ENCODE peak calls at places on chromosomes 2 and 18, in ten cellular contexts. V is BJ; D is IMR-90; R is Karpas-422; L is NB4; M is Peyer's patch; G is CD4-positive, CD25-positive, alpha-beta regulatory T cell; F is fibroblast of lung; W is MM.1S; Y is sigmoid colon. B is an unnamed sample.

GRCh38 chr2:11746376-11746806 is at the start of gene LPIN1:
- DNase-seq in F (peak; percentile 86), M (peak; percentile 92), D (peak; percentile 82), G (peak; percentile 87), Y (peak; percentile 95), R (peak; percentile 92), V (no peak), W (peak; percentile 88), L (peak; percentile 91), B (peak; percentile 60)

GRCh38 chr2:10180271-10180670 is 57.7 kb downstream of the RRM2 start:
- DNase-seq in M (no peak), L (no peak), R (no peak), F (no peak), D (no peak), G (no peak), V (no peak), Y (no peak), W (no peak), B (no peak)

GRCh38 chr2:170818294-170819104 is 1.8 kb downstream of the GAD1 start:
- DNase-seq in V (no peak), Y (no peak), L (no peak), W (no peak), M (no peak), G (no peak), F (no peak), R (no peak), D (no peak), B (no peak)

GRCh38 chr2:113234721-113235346 is 43.9 kb downstream of the PAX8 start:
- DNase-seq in G (no peak), Y (no peak), F (no peak), W (no peak), M (no peak), D (peak; percentile 31), R (no peak), V (no peak), L (no peak), B (no peak)

GRCh38 chr2:75476778-75477177 is 84.0 kb downstream of the EVA1A start:
- DNase-seq in M (no peak), W (no peak), L (no peak), V (no peak), F (no peak), Y (no peak), R (no peak), G (no peak), D (peak; percentile 59), B (peak; percentile 32)

GRCh38 chr2:10245661-10246060 is 57.0 kb upstream of the HPCAL1 start:
- DNase-seq in W (no peak), M (no peak), G (no peak), F (no peak), Y (peak; percentile 29), L (no peak), V (no peak), D (no peak), R (no peak), B (no peak)

GRCh38 chr18:38790303-38790702 is 1224.7 kb upstream of the CELF4 start:
- DNase-seq in R (peak; percentile 47), D (no peak), W (peak; percentile 16), V (no peak), F (no peak), M (no peak), L (peak; percentile 1), G (peak; percentile 3), Y (no peak), B (peak; percentile 11)

GRCh38 chr2:108583903-108584520 is 49.7 kb downstream of the LIMS1 start:
- DNase-seq in M (peak; percentile 46), W (peak; percentile 81), F (peak; percentile 88), G (peak; percentile 77), L (peak; percentile 83), D (peak; percentile 87), V (no peak), R (peak; percentile 88), Y (peak; percentile 83), B (peak; percentile 56)

GRCh38 chr2:119744335-119744939 is 15.3 kb upstream of the PTPN4 start:
- DNase-seq in L (no peak), W (no peak), V (no peak), R (no peak), F (no peak), G (no peak), D (peak; percentile 18), Y (no peak), M (no peak), B (no peak)

GRCh38 chr2:56008661-56009411 is 85.3 kb upstream of the EFEMP1 start:
- DNase-seq in D (peak; percentile 89), Y (peak; percentile 86), F (peak; percentile 83), R (no peak), G (no peak), L (no peak), V (peak; percentile 54), M (no peak), W (no peak), B (no peak)

GRCh38 chr18:59219672-59220163 is at the start of gene GRP:
- DNase-seq in R (no peak), F (no peak), L (no peak), W (no peak), V (no peak), Y (no peak), D (no peak), G (no peak), M (no peak), B (no peak)

GRCh38 chr18:59220784-59221765 is 1.1 kb downstream of the GRP start:
- DNase-seq in M (no peak), L (no peak), R (no peak), W (no peak), V (no peak), Y (no peak), G (peak; percentile 2), D (no peak), F (no peak), B (no peak)

GRCh38 chr18:59218018-59218417 is 1.9 kb upstream of the GRP start:
- DNase-seq in M (no peak), D (no peak), W (no peak), G (no peak), L (no peak), Y (no peak), F (no peak), V (no peak), R (no peak), B (no peak)

GRCh38 chr18:59222341-59222740 is 2.4 kb downstream of the GRP start:
- DNase-seq in V (no peak), Y (no peak), M (no peak), F (no peak), W (no peak), R (no peak), G (no peak), L (no peak), D (no peak), B (no peak)

GRCh38 chr18:59220164-59220783 is 316 bp downstream of the GRP start:
- DNase-seq in D (no peak), V (no peak), Y (no peak), F (no peak), G (no peak), W (no peak), M (no peak), R (no peak), L (no peak), B (no peak)
- H3K4me3 ChIP-seq in D (no peak overlapping the region), V (no peak overlapping the region), Y (peak overlapping the region; percentile 30), F (no peak overlapping the region), G (no peak overlapping the region), W (no peak overlapping the region), M (no peak overlapping the region), R (no peak overlapping the region), L (no peak overlapping the region), B (no peak overlapping the region)

DNA sequence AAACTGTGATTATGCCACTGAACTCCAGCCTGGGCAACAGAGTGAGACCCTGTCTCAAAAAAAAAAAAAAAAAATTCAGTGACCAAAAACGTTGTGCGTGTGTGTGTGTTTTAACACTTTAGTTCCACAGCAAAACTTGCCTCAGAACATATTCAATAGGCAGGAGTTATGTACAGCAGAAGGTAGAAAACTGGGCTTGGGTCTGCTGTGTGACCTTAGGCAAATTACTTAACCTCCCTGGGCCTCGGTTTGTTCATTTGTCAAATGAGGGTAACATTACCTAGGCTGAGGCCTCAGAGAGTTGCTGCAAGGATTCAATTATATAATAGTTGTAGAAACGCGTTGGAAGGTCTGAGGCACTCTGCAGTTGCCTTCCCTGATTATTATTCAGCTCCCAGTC is 10.3 kb upstream of the SCG2 start:
- DNase-seq in V (no peak), R (no peak), M (no peak), W (no peak), D (no peak), Y (no peak), F (no peak), L (no peak), G (no peak), B (no peak)
- H3K4me3 ChIP-seq in V (peak overlapping the region; percentile 12), R (no peak overlapping the region), M (no peak overlapping the region), W (no peak overlapping the region), D (peak overlapping the region; percentile 25), Y (peak overlapping the region; percentile 34), F (peak overlapping the region; percentile 45), L (no peak overlapping the region), G (no peak overlapping the region), B (no peak overlapping the region)

GRCh38 chr2:238524584-238524983 is 97.9 kb downstream of the ASB1 start:
- DNase-seq in G (no peak), R (no peak), Y (no peak), D (no peak), W (no peak), L (no peak), V (no peak), F (no peak), M (no peak), B (no peak)

GRCh38 chr2:238527565-238527964 is 100.8 kb downstream of the ASB1 start:
- DNase-seq in W (no peak), D (peak; percentile 76), G (no peak), L (no peak), Y (no peak), V (peak; percentile 78), R (no peak), M (no peak), F (peak; percentile 19), B (no peak)

GRCh38 chr2:238523158-238524110 is 96.7 kb downstream of the ASB1 start:
- DNase-seq in Y (peak; percentile 97), M (no peak), D (peak; percentile 21), F (peak; percentile 66), W (no peak), V (peak; percentile 79), G (no peak), R (no peak), L (peak; percentile 36), B (no peak)

GRCh38 chr2:238528953-238529781 is 102.4 kb downstream of the ASB1 start:
- DNase-seq in R (no peak), F (peak; percentile 71), V (peak; percentile 51), D (peak; percentile 82), Y (no peak), L (no peak), G (no peak), M (no peak), W (no peak), B (no peak)

DNA sequence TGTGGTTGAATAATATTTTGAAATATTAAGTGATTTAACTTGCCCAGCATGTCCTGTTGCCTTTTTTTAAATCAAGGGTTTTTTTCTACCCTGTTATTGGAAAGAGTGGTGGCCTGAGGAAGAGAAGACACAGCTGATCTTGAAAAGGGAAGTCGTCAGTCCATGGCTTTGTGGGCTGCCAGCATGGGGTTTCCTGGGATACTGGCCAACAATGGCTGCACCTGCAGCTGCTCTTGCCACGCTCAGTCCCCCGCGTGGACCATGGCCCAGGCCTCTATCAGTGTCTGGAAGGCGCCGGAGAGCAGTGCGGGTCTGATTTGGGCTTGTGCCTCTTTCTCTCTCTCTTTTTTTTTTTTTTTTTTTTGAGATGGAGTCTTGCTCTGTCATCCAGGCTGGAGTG is 99.3 kb downstream of the ASB1 start:
- DNase-seq in D (no peak), Y (no peak), M (no peak), G (no peak), V (no peak), L (peak; percentile 55), R (no peak), W (no peak), F (no peak), B (no peak)
- H3K4me3 ChIP-seq in D (no peak overlapping the region), Y (no peak overlapping the region), M (no peak overlapping the region), G (no peak overlapping the region), V (no peak overlapping the region), L (no peak overlapping the region), R (no peak overlapping the region), W (no peak overlapping the region), F (no peak overlapping the region), B (no peak overlapping the region)

GRCh38 chr2:152466925-152467676 is 132.1 kb downstream of the FMNL2 start:
- DNase-seq in R (peak; percentile 53), G (no peak), V (no peak), F (no peak), W (peak; percentile 71), L (peak; percentile 86), Y (peak; percentile 70), M (peak; percentile 29), D (peak; percentile 45), B (no peak)
- H3K4me3 ChIP-seq in R (no peak overlapping the region), G (no peak overlapping the region), V (no peak overlapping the region), F (no peak overlapping the region), W (peak overlapping the region; percentile 4), L (no peak overlapping the region), Y (no peak overlapping the region), M (no peak overlapping the region), D (no peak overlapping the region), B (no peak overlapping the region)

B was measured in Jurkat, Clone E6-1.